ENCODE peak calls at places on chromosome 9, in ten cellular contexts. A is cardiac muscle cell, B is colonic mucosa, U is psoas muscle, Z is cardiac fibroblast, Q is fibroblast of lung, G is AG04450, H is MM.1S, S is HFF-Myc, D is GM23338. L is an unnamed sample.

GRCh38 chr9:80797841-80798688 is 891.3 kb downstream of the TLE1 start:
- DNase-seq in G (peak; percentile 60), D (no peak), A (peak; percentile 4), S (peak; percentile 91), Z (peak; percentile 0), B (peak; percentile 22), Q (peak; percentile 54), U (no peak), H (no peak), L (no peak)

GRCh38 chr9:18238254-18238653 is 235.7 kb upstream of the ADAMTSL1 start:
- DNase-seq in A (peak; percentile 79), G (peak; percentile 8), Q (peak; percentile 76), H (no peak), U (no peak), B (no peak), D (no peak), Z (peak; percentile 88), S (peak; percentile 17), L (no peak)

GRCh38 chr9:107653263-107653821 is 163.8 kb upstream of the KLF4 start:
- DNase-seq in G (no peak), B (no peak), Z (no peak), H (no peak), A (no peak), Q (no peak), D (no peak), S (no peak), U (no peak), L (no peak)

GRCh38 chr9:125912261-125912660 is 165.1 kb downstream of the PBX3 start:
- DNase-seq in B (no peak), U (no peak), A (no peak), G (no peak), D (no peak), H (no peak), Z (no peak), S (no peak), Q (no peak), L (no peak)

GRCh38 chr9:98558575-98558974 is 150.2 kb downstream of the GABBR2 start:
- DNase-seq in H (no peak), Q (peak; percentile 73), G (no peak), A (peak; percentile 6), U (no peak), D (no peak), S (no peak), B (peak; percentile 4), Z (no peak), L (no peak)

GRCh38 chr9:101495810-101496209 is 37.8 kb upstream of the RNF20 start:
- DNase-seq in D (no peak), U (no peak), H (no peak), Z (no peak), S (no peak), G (no peak), Q (peak; percentile 32), B (no peak), A (no peak), L (no peak)

GRCh38 chr9:73061131-73061530 is 90.5 kb upstream of the ANXA1 start:
- DNase-seq in B (no peak), H (no peak), Q (no peak), G (no peak), A (no peak), Z (no peak), U (no peak), S (no peak), D (no peak), L (no peak)

GRCh38 chr9:130225586-130225985 is 40.0 kb upstream of the HMCN2 start:
- DNase-seq in U (no peak), G (no peak), S (no peak), Z (no peak), Q (no peak), D (no peak), B (no peak), H (no peak), A (no peak), L (no peak)

GRCh38 chr9:135068776-135069415 is 18.6 kb upstream of the OLFM1 start:
- DNase-seq in S (no peak), Z (no peak), Q (no peak), G (no peak), B (no peak), D (no peak), A (no peak), U (no peak), H (no peak), L (no peak)

GRCh38 chr9:106655966-106656365 is 207.0 kb upstream of the ZNF462 start:
- DNase-seq in A (no peak), Q (no peak), Z (no peak), G (no peak), B (no peak), S (no peak), U (no peak), H (no peak), D (no peak), L (no peak)

GRCh38 chr9:128275198-128276007 is at the start of gene GOLGA2:
- DNase-seq in G (no peak), A (peak; percentile 73), D (peak; percentile 73), S (no peak), B (peak; percentile 41), Q (peak; percentile 71), H (no peak), U (peak; percentile 57), Z (peak; percentile 81), L (peak; percentile 84)

GRCh38 chr9:9612270-9612669 is 1000.5 kb downstream of the PTPRD start:
- DNase-seq in U (no peak), S (no peak), Q (no peak), A (no peak), Z (no peak), G (no peak), D (no peak), B (peak; percentile 19), H (peak; percentile 96), L (no peak)

GRCh38 chr9:124259273-124260078 is 1.7 kb downstream of the NEK6 start:
- DNase-seq in Q (peak; percentile 93), D (no peak), Z (peak; percentile 91), U (peak; percentile 79), A (peak; percentile 90), S (no peak), G (no peak), B (peak; percentile 92), H (no peak), L (no peak)

GRCh38 chr9:89410709-89411111 is 87.2 kb downstream of the SEMA4D start:
- DNase-seq in H (no peak), D (peak; percentile 54), B (no peak), Z (no peak), S (no peak), U (no peak), G (no peak), Q (no peak), A (no peak), L (peak; percentile 79)

GRCh38 chr9:83355729-83356128 is 182.5 kb downstream of the FRMD3 start:
- DNase-seq in G (no peak), D (no peak), S (no peak), B (no peak), Z (no peak), U (no peak), Q (no peak), H (no peak), A (no peak), L (no peak)

GRCh38 chr9:33106827-33107621 is 30.6 kb upstream of the SMU1 start:
- DNase-seq in H (no peak), U (peak; percentile 69), S (peak; percentile 52), G (peak; percentile 71), A (peak; percentile 95), D (peak; percentile 46), Q (peak; percentile 98), Z (peak; percentile 92), B (no peak), L (no peak)
- TF ChIP-seq CTCF in H (no peak), U (no peak), S (no peak), G (no peak), A (no peak), D (no peak), Q (no peak), Z (no peak), B (no peak), L (no peak)

DNA sequence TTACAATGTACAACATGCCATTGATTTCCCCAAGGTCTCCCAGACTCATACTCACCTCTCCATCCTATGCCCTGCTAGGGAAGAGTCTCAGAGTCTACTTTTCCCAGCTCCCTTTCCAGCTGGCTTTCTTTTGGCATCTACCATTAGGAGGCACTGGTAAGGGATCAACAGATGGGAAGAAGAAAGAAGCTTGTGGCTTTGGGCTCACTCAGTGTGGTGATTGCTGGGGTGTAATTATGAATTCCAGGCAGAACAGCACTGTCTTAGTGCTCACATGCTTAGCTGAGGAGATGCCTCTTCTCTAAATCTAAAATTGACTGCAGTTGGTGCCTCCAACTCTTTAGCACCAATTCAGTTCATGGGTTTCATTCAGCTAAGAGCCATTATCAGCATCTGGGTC is 330.0 kb downstream of the PSAT1 start:
- DNase-seq in D (no peak), B (no peak), Z (no peak), A (no peak), H (no peak), U (no peak), Q (no peak), S (no peak), G (no peak), L (no peak)
- TF ChIP-seq CTCF in D (no peak), B (no peak), Z (no peak), A (no peak), H (no peak), U (no peak), Q (no peak), S (no peak), G (no peak), L (no peak)

GRCh38 chr9:136132500-136133050 is 13.9 kb upstream of the TMEM250 start:
- DNase-seq in Q (no peak), S (no peak), D (no peak), H (no peak), B (no peak), Z (no peak), U (no peak), G (no peak), A (no peak), L (no peak)

GRCh38 chr9:136133959-136134484 is 15.3 kb upstream of the TMEM250 start:
- DNase-seq in B (no peak), S (no peak), H (no peak), G (no peak), A (no peak), D (no peak), Q (no peak), Z (no peak), U (no peak), L (no peak)

GRCh38 chr9:136131629-136132499 is 13.2 kb upstream of the TMEM250 start:
- DNase-seq in U (no peak), S (no peak), D (no peak), A (no peak), B (no peak), Z (no peak), Q (no peak), H (no peak), G (no peak), L (no peak)

GRCh38 chr9:136135326-136136126 is 16.9 kb upstream of the TMEM250 start:
- DNase-seq in S (no peak), U (no peak), Z (no peak), G (no peak), D (no peak), H (no peak), Q (no peak), B (no peak), A (no peak), L (no peak)

GRCh38 chr9:136133191-136133958 is 14.7 kb upstream of the TMEM250 start:
- DNase-seq in B (no peak), G (no peak), Q (peak; percentile 25), S (no peak), U (no peak), H (no peak), A (peak; percentile 39), Z (peak; percentile 27), D (peak; percentile 87), L (peak; percentile 82)
- TF ChIP-seq CTCF in B (no peak), G (peak; percentile 41), Q (peak; percentile 25), S (peak; percentile 31), U (no peak), H (no peak), A (peak; percentile 47), Z (peak; percentile 15), D (peak; percentile 44), L (peak; percentile 62)

GRCh38 chr9:6080154-6080716 is 64.8 kb upstream of the RANBP6 start:
- DNase-seq in B (peak; percentile 90), Q (peak; percentile 88), Z (peak; percentile 94), A (peak; percentile 96), U (peak; percentile 86), G (peak; percentile 63), H (peak; percentile 63), D (peak; percentile 99), S (peak; percentile 75), L (peak; percentile 57)
- TF ChIP-seq CTCF in B (no peak), Q (no peak), Z (no peak), A (no peak), U (no peak), G (no peak), H (no peak), D (no peak), S (no peak), L (no peak)

L was measured in GM13977.